ENCODE peak calls at places on chromosome 15, in four cellular contexts. K is HL-60, T is GM12891, A is K562. I is an unnamed sample.
A peak's percentile ranks its signal among the peaks of the same experiment; 100 is the strongest.

GRCh38 chr15:83733691-83734090 is 79.8 kb downstream of the ADAMTSL3 start:
- DNase-seq in K (no peak), T (no peak), A (no peak), I (no peak)

GRCh38 chr15:40342421-40343313 is 1.9 kb upstream of the CCDC9B start:
- DNase-seq in A (no peak), T (no peak), K (no peak), I (no peak)

GRCh38 chr15:98967916-98968315 is 39.7 kb downstream of the PGPEP1L start:
- DNase-seq in K (no peak), A (no peak), T (no peak), I (no peak)

GRCh38 chr15:32866486-32867312 is 148.9 kb downstream of the GREM1 start:
- DNase-seq in K (peak; percentile 5), A (no peak), T (no peak), I (no peak)

GRCh38 chr15:92880796-92881569 is 19.1 kb upstream of the CHD2 start:
- DNase-seq in A (no peak), K (no peak), T (no peak), I (no peak)

GRCh38 chr15:42408178-42408577 is 48.9 kb downstream of the CAPN3 start:
- DNase-seq in T (no peak), A (no peak), K (no peak), I (no peak)

GRCh38 chr15:75446146-75446545 is 5.3 kb downstream of the SIN3A start:
- DNase-seq in A (no peak), K (no peak), T (no peak), I (peak; percentile 11)

GRCh38 chr15:43133429-43134156 is at the start of gene TMEM62:
- DNase-seq in K (peak; percentile 79), A (peak; percentile 87), T (peak; percentile 90), I (peak; percentile 75)

GRCh38 chr15:34330279-34330678 is 7.3 kb downstream of the SLC12A6 start:
- DNase-seq in T (no peak), A (no peak), K (no peak), I (no peak)

GRCh38 chr15:99683000-99683670 is 50.1 kb downstream of the LYSMD4 start:
- DNase-seq in T (no peak), A (no peak), K (no peak), I (no peak)

GRCh38 chr15:78007965-78008886 is 69.3 kb downstream of the TBC1D2B start:
- DNase-seq in A (no peak), T (no peak), K (no peak), I (no peak)

GRCh38 chr15:47609693-47610092 is 107.6 kb upstream of the SEMA6D start:
- DNase-seq in A (no peak), K (no peak), T (no peak), I (no peak)

GRCh38 chr15:64251121-64251520 is 88.3 kb upstream of the PPIB start:
- DNase-seq in K (no peak), T (no peak), A (no peak), I (no peak)

GRCh38 chr15:56886450-56886856 is 32.0 kb upstream of the TCF12 start:
- DNase-seq in K (no peak), A (no peak), T (no peak), I (no peak)

GRCh38 chr15:39539466-39539865 is 41.4 kb upstream of the THBS1 start:
- DNase-seq in K (no peak), T (no peak), A (no peak), I (no peak)

GRCh38 chr15:68042156-68042854 is 11.8 kb upstream of the PIAS1 start:
- DNase-seq in K (no peak), A (no peak), T (no peak), I (no peak)

GRCh38 chr15:77417642-77418041 is 2.3 kb downstream of the PEAK1 start:
- DNase-seq in K (no peak), A (no peak), T (no peak), I (no peak)

GRCh38 chr15:43769584-43770228 is 7.1 kb downstream of the ELL3 start:
- DNase-seq in A (peak; percentile 59), T (no peak), K (peak; percentile 57), I (no peak)

GRCh38 chr15:84863480-84864428 is 20.7 kb upstream of the SLC28A1 start:
- DNase-seq in K (peak; percentile 16), T (no peak), A (no peak), I (no peak)

GRCh38 chr15:76075060-76075459 is 15.3 kb downstream of the TMEM266 start:
- DNase-seq in K (peak; percentile 26), A (no peak), T (no peak), I (no peak)

GRCh38 chr15:22904736-22905135 is 66.3 kb downstream of the NIPA2 start:
- DNase-seq in K (no peak), A (no peak), T (no peak), I (no peak)

GRCh38 chr15:25183581-25184330 is 229.0 kb downstream of the SNRPN start:
- DNase-seq in K (no peak), T (no peak), A (no peak), I (no peak)

GRCh38 chr15:33215941-33216872 is 21.7 kb upstream of the FMN1 start:
- DNase-seq in T (peak; percentile 18), A (peak; percentile 16), K (peak; percentile 5), I (no peak)

GRCh38 chr15:57849332-57849731 is 142.8 kb downstream of the POLR2M start:
- DNase-seq in A (no peak), K (no peak), T (no peak), I (no peak)

GRCh38 chr15:43516801-43517353 is 531 bp upstream of the MAP1A start:
- DNase-seq in T (no peak), A (no peak), K (no peak), I (no peak)

GRCh38 chr15:63983071-63983711 is 63.1 kb downstream of the DAPK2 start:
- DNase-seq in A (no peak), T (no peak), K (no peak), I (no peak)

GRCh38 chr15:36507458-36507857 is 72.0 kb upstream of the CDIN1 start:
- DNase-seq in A (no peak), K (no peak), T (no peak), I (no peak)
- TF ChIP-seq SPI1 in A (no peak), K (no peak), T (no peak), I (no peak)

DNA sequence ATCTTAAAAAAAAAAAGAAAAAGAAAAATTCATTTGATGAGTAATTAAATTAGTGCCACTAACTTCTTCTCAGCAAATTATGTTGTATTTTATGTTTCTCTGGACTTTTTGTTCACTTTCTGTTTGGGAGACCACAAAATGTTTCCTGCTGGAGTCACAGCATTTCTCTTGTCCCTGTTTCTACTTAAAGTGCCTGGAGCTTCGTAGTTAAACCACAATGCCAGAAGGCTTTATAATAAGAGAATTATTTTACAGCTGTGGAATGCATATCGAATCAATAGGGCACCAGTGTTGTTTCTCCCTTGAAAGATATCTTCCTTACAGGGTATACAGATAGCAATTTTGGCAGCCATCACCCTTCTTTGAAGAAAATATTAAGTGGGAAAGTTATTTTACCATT is 3.2 kb downstream of the DTWD1 start:
- DNase-seq in A (no peak), K (no peak), T (no peak), I (no peak)
- TF ChIP-seq SPI1 in A (no peak), K (no peak), T (no peak), I (no peak)

DNA sequence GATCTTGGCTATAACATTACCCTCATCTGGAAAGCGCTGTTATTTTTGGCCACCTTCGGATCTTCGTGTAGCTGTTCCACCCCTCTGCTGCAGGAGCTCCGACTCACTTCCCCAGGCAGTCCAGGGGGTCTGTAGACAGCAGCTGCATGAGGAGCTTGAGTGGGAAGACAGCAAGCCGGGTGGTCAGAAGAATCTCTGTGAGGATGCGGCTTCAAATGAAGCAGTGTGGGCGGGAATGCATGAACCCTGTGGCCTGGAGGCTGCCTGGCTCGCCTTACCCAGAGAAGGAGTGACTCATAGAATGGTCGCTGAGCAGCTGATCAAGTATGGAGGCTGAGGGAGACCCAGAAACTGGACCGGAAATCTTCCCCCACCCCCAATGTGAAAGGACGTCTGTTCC is 45.2 kb upstream of the NR2F2 start:
- DNase-seq in T (no peak), K (no peak), A (no peak), I (no peak)
- TF ChIP-seq SPI1 in T (no peak), K (no peak), A (no peak), I (no peak)

GRCh38 chr15:26378304-26378703 is 394.6 kb downstream of the GABRB3 start:
- DNase-seq in K (no peak), A (no peak), T (no peak), I (no peak)
- TF ChIP-seq SPI1 in K (no peak), A (no peak), T (no peak), I (no peak)

GRCh38 chr15:62120776-62121175 is 44.3 kb downstream of the C2CD4B start:
- DNase-seq in T (no peak), A (no peak), K (no peak), I (no peak)

GRCh38 chr15:62124176-62124952 is 40.7 kb downstream of the C2CD4B start:
- DNase-seq in T (no peak), A (no peak), K (no peak), I (no peak)

GRCh38 chr15:62119926-62120273 is 45.2 kb downstream of the C2CD4B start:
- DNase-seq in K (no peak), A (no peak), T (no peak), I (no peak)

GRCh38 chr15:62121273-62122015 is 43.6 kb downstream of the C2CD4B start:
- DNase-seq in K (no peak), A (no peak), T (no peak), I (no peak)

DNA sequence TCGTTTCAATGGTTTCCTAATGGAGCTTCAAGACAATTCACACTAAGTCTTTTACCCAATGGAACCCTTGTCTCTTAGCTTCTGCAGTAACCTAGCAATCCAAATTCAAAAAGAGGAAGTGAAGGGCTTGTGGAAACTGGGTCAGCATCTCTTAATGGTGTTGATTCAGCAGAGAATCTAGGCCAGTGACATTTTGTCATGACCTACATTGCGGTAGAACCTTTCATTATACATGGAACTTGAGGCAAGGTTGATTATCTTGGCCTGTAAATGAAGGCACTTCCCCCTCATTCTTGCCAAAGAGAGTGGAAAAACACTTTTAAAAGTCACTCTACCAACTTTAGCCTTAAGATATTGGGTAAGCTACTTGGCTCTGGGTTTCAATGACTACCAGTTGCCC is 42.8 kb downstream of the C2CD4B start:
- DNase-seq in A (no peak), T (no peak), K (no peak), I (no peak)
- TF ChIP-seq SPI1 in A (peak; percentile 97), T (peak; percentile 90), K (peak; percentile 78), I (peak; percentile 88)

GRCh38 chr15:49046113-49046883 is at the start of gene SECISBP2L:
- DNase-seq in K (peak; percentile 96), A (peak; percentile 91), T (peak; percentile 82), I (peak; percentile 89)
- TF ChIP-seq SPI1 in K (no peak), A (peak; percentile 45), T (no peak), I (peak; percentile 47)

GRCh38 chr15:51869074-51869425 is 39.6 kb downstream of the TMOD3 start:
- DNase-seq in K (no peak), A (no peak), T (no peak), I (no peak)
- TF ChIP-seq SPI1 in K (no peak), A (no peak), T (no peak), I (no peak)